ENCODE peak calls at places on chromosomes 1 and 21, in nine cellular contexts. D is AG09309; M is HS-27A; L is GM12865; A is HTR-8/SVneo; Z is heart right ventricle; O is right lobe of liver; X is GM04504; R is stimulated activated CD4-positive, alpha-beta T cell treated with anti-CD3 and anti-CD28 coated beads, Interleukin-15, amount 100 ng/mL, for 1 hour. N is an unnamed sample.

GRCh38 chr1:68231627-68232303 is 558 bp downstream of the WLS start:
- DNase-seq in D (no peak), M (peak), L (no peak), A (peak), Z (peak), O (peak), X (no peak), R (no peak), N (no peak)

GRCh38 chr1:150973258-150973825 is 1.3 kb downstream of the CERS2 start:
- DNase-seq in D (no peak), M (no peak), L (peak), A (no peak), Z (peak), O (no peak), X (no peak), R (no peak), N (no peak)

GRCh38 chr21:45012661-45013270 is 61.6 kb upstream of the ADARB1 start:
- DNase-seq in D (no peak), M (no peak), L (no peak), A (peak), Z (no peak), O (no peak), X (no peak), R (no peak), N (no peak)

GRCh38 chr1:117388328-117388727 is 21.1 kb downstream of the MAN1A2 start:
- DNase-seq in D (no peak), M (no peak), L (no peak), A (no peak), Z (no peak), O (no peak), X (no peak), R (no peak), N (no peak)

GRCh38 chr1:114250683-114251572 is 97.3 kb upstream of the SYT6 start:
- DNase-seq in D (no peak), M (no peak), L (no peak), A (no peak), Z (peak), O (no peak), X (no peak), R (no peak), N (no peak)

GRCh38 chr21:39681845-39682244 is 63.1 kb upstream of the IGSF5 start:
- DNase-seq in D (peak), M (no peak), L (no peak), A (no peak), Z (no peak), O (no peak), X (peak), R (no peak), N (no peak)

GRCh38 chr1:160158031-160158430 is 6.6 kb downstream of the ATP1A4 start:
- DNase-seq in D (no peak), M (no peak), L (no peak), A (no peak), Z (no peak), O (no peak), X (no peak), R (no peak), N (no peak)

GRCh38 chr1:151059342-151060240 is at the start of gene CDC42SE1:
- DNase-seq in D (no peak), M (no peak), L (peak), A (peak), Z (peak), O (peak), X (peak), R (peak), N (peak)

GRCh38 chr21:34031835-34032370 is 41.5 kb upstream of the MRPS6 start:
- DNase-seq in D (no peak), M (no peak), L (peak), A (no peak), Z (no peak), O (no peak), X (no peak), R (no peak), N (no peak)

GRCh38 chr1:31541201-31541600 is 35.1 kb upstream of the TINAGL1 start:
- DNase-seq in D (no peak), M (no peak), L (no peak), A (no peak), Z (no peak), O (no peak), X (no peak), R (no peak), N (no peak)

GRCh38 chr1:159000627-159001026 is 9.1 kb upstream of the IFI16 start:
- DNase-seq in D (peak), M (no peak), L (no peak), A (peak), Z (peak), O (peak), X (peak), R (no peak), N (no peak)

GRCh38 chr1:162019006-162019405 is 4.7 kb downstream of the OLFML2B start:
- DNase-seq in D (peak), M (no peak), L (no peak), A (no peak), Z (no peak), O (no peak), X (no peak), R (no peak), N (peak)

GRCh38 chr1:108913105-108913948 is 36.5 kb downstream of the GPSM2 start:
- DNase-seq in D (no peak), M (no peak), L (no peak), A (no peak), Z (no peak), O (no peak), X (no peak), R (no peak), N (no peak)

GRCh38 chr21:39840373-39841097 is 26.7 kb upstream of the PCP4 start:
- DNase-seq in D (no peak), M (no peak), L (no peak), A (no peak), Z (no peak), O (no peak), X (no peak), R (no peak), N (no peak)

GRCh38 chr1:180080439-180080838 is 74.2 kb upstream of the QSOX1 start:
- DNase-seq in D (no peak), M (no peak), L (no peak), A (no peak), Z (no peak), O (no peak), X (no peak), R (no peak), N (no peak)

GRCh38 chr1:175390081-175390481 is 197.5 kb upstream of the KIAA0040 start:
- DNase-seq in D (no peak), M (no peak), L (peak), A (no peak), Z (no peak), O (no peak), X (no peak), R (no peak), N (no peak)

GRCh38 chr1:184499626-184500025 is 112.8 kb downstream of the C1orf21 start:
- DNase-seq in D (peak), M (no peak), L (no peak), A (no peak), Z (no peak), O (no peak), X (no peak), R (no peak), N (no peak)

GRCh38 chr1:163737261-163737660 is 415.5 kb downstream of the NUF2 start:
- DNase-seq in D (no peak), M (no peak), L (no peak), A (no peak), Z (no peak), O (no peak), X (no peak), R (no peak), N (no peak)

GRCh38 chr1:46333300-46334029 is 7.1 kb upstream of the NSUN4 start:
- DNase-seq in D (no peak), M (no peak), L (peak), A (peak), Z (no peak), O (no peak), X (no peak), R (no peak), N (peak)

GRCh38 chr21:25939396-25939761 is 204.6 kb downstream of the GABPA start:
- DNase-seq in D (no peak), M (no peak), L (no peak), A (no peak), Z (no peak), O (no peak), X (no peak), R (no peak), N (no peak)

GRCh38 chr21:30251781-30252180 is 31.0 kb downstream of the KRTAP24-1 start:
- DNase-seq in D (no peak), M (no peak), L (no peak), A (no peak), Z (no peak), O (no peak), X (no peak), R (no peak), N (no peak)

GRCh38 chr1:64392109-64392508 is 77.8 kb upstream of the CACHD1 start:
- DNase-seq in D (no peak), M (no peak), L (no peak), A (no peak), Z (no peak), O (no peak), X (no peak), R (no peak), N (no peak)

GRCh38 chr1:169572184-169572583 is 14.1 kb downstream of the F5 start:
- DNase-seq in D (no peak), M (no peak), L (no peak), A (no peak), Z (no peak), O (no peak), X (no peak), R (no peak), N (no peak)

GRCh38 chr1:209617755-209618154 is 34.2 kb downstream of the CAMK1G start:
- DNase-seq in D (no peak), M (no peak), L (no peak), A (no peak), Z (no peak), O (no peak), X (no peak), R (no peak), N (no peak)

GRCh38 chr1:188906921-188907641 is 1570.6 kb downstream of the BRINP3 start:
- DNase-seq in D (no peak), M (no peak), L (no peak), A (no peak), Z (no peak), O (no peak), X (no peak), R (no peak), N (no peak)

GRCh38 chr1:241990040-241990439 is 8.9 kb downstream of the MAP1LC3C start:
- DNase-seq in D (peak), M (peak), L (no peak), A (peak), Z (peak), O (peak), X (peak), R (no peak), N (no peak)

GRCh38 chr1:244833734-244834595 is 1.5 kb upstream of the COX20 start:
- DNase-seq in D (peak), M (peak), L (peak), A (peak), Z (peak), O (peak), X (no peak), R (peak), N (peak)

GRCh38 chr1:10651377-10651776 is 145.1 kb downstream of the CASZ1 start:
- DNase-seq in D (no peak), M (no peak), L (no peak), A (peak), Z (no peak), O (no peak), X (no peak), R (no peak), N (no peak)

GRCh38 chr1:55131801-55132200 is 83.4 kb downstream of the USP24 start:
- DNase-seq in D (no peak), M (peak), L (no peak), A (no peak), Z (no peak), O (no peak), X (no peak), R (no peak), N (no peak)

GRCh38 chr1:24413350-24414163 is at the start of gene STPG1:
- DNase-seq in D (no peak), M (no peak), L (peak), A (peak), Z (peak), O (peak), X (peak), R (peak), N (peak)

GRCh38 chr1:35558374-35559316 is 1.0 kb downstream of the NCDN start:
- DNase-seq in D (no peak), M (no peak), L (no peak), A (no peak), Z (no peak), O (peak), X (no peak), R (no peak), N (no peak)

GRCh38 chr21:35648512-35648911 is 411.8 kb downstream of the SETD4 start:
- DNase-seq in D (no peak), M (no peak), L (peak), A (no peak), Z (no peak), O (peak), X (no peak), R (no peak), N (no peak)

N was measured in NAMALWA.